ENCODE peak calls at places on chromosomes 16 and 17, in four cellular contexts. One of them, this sample, is unnamed.

GRCh38 chr17:39212200-39212810 is 12.2 kb downstream of the RPL19 start:
- DNase-seq in renal cortical epithelial cell: no peak
- DNase-seq in GM12891: no peak
- DNase-seq in T-helper 2 cell: no peak
- DNase-seq in this sample: no peak

GRCh38 chr16:65178151-65178550 is 56.3 kb upstream of the CDH11 start:
- DNase-seq in renal cortical epithelial cell: no peak
- DNase-seq in T-helper 2 cell: no peak
- DNase-seq in GM12891: no peak
- DNase-seq in this sample: no peak

GRCh38 chr16:54595636-54596035 is 309.0 kb upstream of the IRX3 start:
- DNase-seq in renal cortical epithelial cell: no peak
- DNase-seq in T-helper 2 cell: no peak
- DNase-seq in GM12891: no peak
- DNase-seq in this sample: no peak

GRCh38 chr16:21301895-21302291 is 23.8 kb upstream of the CRYM start:
- DNase-seq in renal cortical epithelial cell: peak; percentile 6
- DNase-seq in T-helper 2 cell: no peak
- DNase-seq in GM12891: no peak
- DNase-seq in this sample: no peak

GRCh38 chr17:63702223-63702577 is 2.3 kb upstream of the LIMD2 start:
- DNase-seq in GM12891: no peak
- DNase-seq in T-helper 2 cell: peak; percentile 88
- DNase-seq in renal cortical epithelial cell: no peak
- DNase-seq in this sample: peak; percentile 50

GRCh38 chr16:2180962-2181923 is 15.2 kb downstream of the CASKIN1 start:
- DNase-seq in renal cortical epithelial cell: no peak
- DNase-seq in T-helper 2 cell: no peak
- DNase-seq in GM12891: no peak
- DNase-seq in this sample: no peak

GRCh38 chr16:1763521-1764511 is 7.5 kb downstream of the NME3 start:
- DNase-seq in T-helper 2 cell: no peak
- DNase-seq in renal cortical epithelial cell: no peak
- DNase-seq in GM12891: no peak
- DNase-seq in this sample: no peak

GRCh38 chr16:177394-177822 is 928 bp downstream of the HBA1 start:
- DNase-seq in T-helper 2 cell: no peak
- DNase-seq in GM12891: no peak
- DNase-seq in renal cortical epithelial cell: no peak
- DNase-seq in this sample: no peak